ENCODE peak calls at places on chromosomes 12 and 14, in ten cellular contexts. N, A, G, W, B, Z, O, V, Y and C are unnamed samples.

GRCh38 chr12:34396006-34396860 is 373.9 kb downstream of the ALG10 start:
- DNase-seq in N (peak; percentile 4), A (no peak), G (peak; percentile 9), W (no peak), B (peak; percentile 3), Z (no peak), O (peak; percentile 5), V (no peak), Y (no peak), C (no peak)

GRCh38 chr12:27497446-27497845 is 26.6 kb upstream of the PPFIBP1 start:
- DNase-seq in N (no peak), A (no peak), G (no peak), W (no peak), B (no peak), Z (no peak), O (no peak), V (no peak), Y (no peak), C (no peak)

GRCh38 chr14:92728781-92729364 is 19.6 kb downstream of the LGMN start:
- DNase-seq in N (no peak), A (no peak), G (no peak), W (no peak), B (no peak), Z (no peak), O (no peak), V (no peak), Y (peak; percentile 29), C (peak; percentile 91)

GRCh38 chr12:113831486-113831885 is 134.6 kb downstream of the RBM19 start:
- DNase-seq in N (no peak), A (no peak), G (no peak), W (no peak), B (no peak), Z (no peak), O (no peak), V (no peak), Y (no peak), C (no peak)

GRCh38 chr12:82757059-82757458 is 70.4 kb downstream of the TMTC2 start:
- DNase-seq in N (no peak), A (peak; percentile 85), G (no peak), W (no peak), B (no peak), Z (peak; percentile 24), O (no peak), V (peak; percentile 28), Y (no peak), C (no peak)

GRCh38 chr12:5433840-5434646 is 2.1 kb downstream of the NTF3 start:
- DNase-seq in N (no peak), A (no peak), G (no peak), W (no peak), B (no peak), Z (no peak), O (no peak), V (no peak), Y (no peak), C (no peak)

GRCh38 chr12:123886931-123887582 is 85.6 kb downstream of the CCDC92 start:
- DNase-seq in N (no peak), A (no peak), G (no peak), W (no peak), B (peak; percentile 34), Z (no peak), O (no peak), V (no peak), Y (no peak), C (no peak)

GRCh38 chr14:102394717-102395378 is 32.1 kb downstream of the TECPR2 start:
- DNase-seq in N (peak; percentile 21), A (no peak), G (no peak), W (no peak), B (no peak), Z (no peak), O (no peak), V (no peak), Y (no peak), C (no peak)

GRCh38 chr14:20848316-20848954 is 42.8 kb upstream of the RNASE3 start:
- DNase-seq in N (no peak), A (no peak), G (no peak), W (no peak), B (no peak), Z (peak; percentile 35), O (no peak), V (peak; percentile 77), Y (no peak), C (peak; percentile 83)

GRCh38 chr12:124289634-124290600 is 5.0 kb upstream of the RFLNA start:
- DNase-seq in N (no peak), A (peak; percentile 52), G (no peak), W (no peak), B (no peak), Z (peak; percentile 62), O (no peak), V (peak; percentile 85), Y (no peak), C (no peak)

GRCh38 chr12:62632521-62632920 is 165.9 kb downstream of the MON2 start:
- DNase-seq in N (no peak), A (peak; percentile 14), G (peak; percentile 14), W (peak; percentile 31), B (peak; percentile 35), Z (peak; percentile 89), O (peak; percentile 61), V (peak; percentile 69), Y (no peak), C (no peak)

GRCh38 chr14:36829547-36829946 is 167.9 kb downstream of the PAX9 start:
- DNase-seq in N (no peak), A (no peak), G (no peak), W (no peak), B (no peak), Z (no peak), O (no peak), V (no peak), Y (no peak), C (no peak)

GRCh38 chr12:52037248-52037861 is 13.9 kb upstream of the NR4A1 start:
- DNase-seq in N (no peak), A (peak; percentile 89), G (peak; percentile 52), W (peak; percentile 68), B (peak; percentile 61), Z (peak; percentile 67), O (peak; percentile 58), V (peak; percentile 81), Y (no peak), C (no peak)